ENCODE peak calls at places on chromosomes 7 and 10, in ten cellular contexts. One of them, this sample, is unnamed.

GRCh38 chr7:3953133-3953532 is 652.1 kb downstream of the SDK1 start:
- DNase-seq in fibroblast of mammary gland: no peak
- DNase-seq in lower lobe of right lung: no peak
- DNase-seq in mesenchymal stem cell: no peak
- DNase-seq in GM12865: no peak
- DNase-seq in OCI-LY7: no peak
- DNase-seq in AG04450: no peak
- DNase-seq in choroid plexus epithelial cell: no peak
- DNase-seq in fibroblast of lung: no peak
- DNase-seq in pancreas: no peak
- DNase-seq in this sample: no peak

GRCh38 chr7:1847260-1848001 is 177.4 kb downstream of the ELFN1 start:
- DNase-seq in fibroblast of mammary gland: no peak
- DNase-seq in lower lobe of right lung: peak
- DNase-seq in mesenchymal stem cell: no peak
- DNase-seq in GM12865: no peak
- DNase-seq in OCI-LY7: no peak
- DNase-seq in AG04450: no peak
- DNase-seq in choroid plexus epithelial cell: no peak
- DNase-seq in fibroblast of lung: no peak
- DNase-seq in pancreas: peak
- DNase-seq in this sample: peak

GRCh38 chr7:7870590-7870989 is 98.0 kb upstream of the GLCCI1 start:
- DNase-seq in fibroblast of mammary gland: no peak
- DNase-seq in lower lobe of right lung: no peak
- DNase-seq in mesenchymal stem cell: no peak
- DNase-seq in GM12865: no peak
- DNase-seq in OCI-LY7: no peak
- DNase-seq in AG04450: no peak
- DNase-seq in choroid plexus epithelial cell: no peak
- DNase-seq in fibroblast of lung: no peak
- DNase-seq in pancreas: no peak
- DNase-seq in this sample: no peak

GRCh38 chr7:78164459-78164858 is 365.9 kb downstream of the PHTF2 start:
- DNase-seq in fibroblast of mammary gland: no peak
- DNase-seq in lower lobe of right lung: no peak
- DNase-seq in mesenchymal stem cell: no peak
- DNase-seq in GM12865: no peak
- DNase-seq in OCI-LY7: no peak
- DNase-seq in AG04450: no peak
- DNase-seq in choroid plexus epithelial cell: no peak
- DNase-seq in fibroblast of lung: no peak
- DNase-seq in pancreas: no peak
- DNase-seq in this sample: no peak

GRCh38 chr7:108236681-108237415 is 106.7 kb upstream of the LAMB4 start:
- DNase-seq in fibroblast of mammary gland: no peak
- DNase-seq in lower lobe of right lung: no peak
- DNase-seq in mesenchymal stem cell: no peak
- DNase-seq in GM12865: no peak
- DNase-seq in OCI-LY7: no peak
- DNase-seq in AG04450: no peak
- DNase-seq in choroid plexus epithelial cell: no peak
- DNase-seq in fibroblast of lung: no peak
- DNase-seq in pancreas: no peak
- DNase-seq in this sample: no peak

GRCh38 chr7:16636533-16637173 is 8.9 kb downstream of the ANKMY2 start:
- DNase-seq in fibroblast of mammary gland: peak
- DNase-seq in lower lobe of right lung: no peak
- DNase-seq in mesenchymal stem cell: peak
- DNase-seq in GM12865: no peak
- DNase-seq in OCI-LY7: no peak
- DNase-seq in AG04450: peak
- DNase-seq in choroid plexus epithelial cell: peak
- DNase-seq in fibroblast of lung: peak
- DNase-seq in pancreas: no peak
- DNase-seq in this sample: no peak

GRCh38 chr7:81112731-81113130 is 193.9 kb upstream of the SEMA3C start:
- DNase-seq in fibroblast of mammary gland: no peak
- DNase-seq in lower lobe of right lung: no peak
- DNase-seq in mesenchymal stem cell: no peak
- DNase-seq in GM12865: no peak
- DNase-seq in OCI-LY7: no peak
- DNase-seq in AG04450: no peak
- DNase-seq in choroid plexus epithelial cell: no peak
- DNase-seq in fibroblast of lung: no peak
- DNase-seq in pancreas: no peak
- DNase-seq in this sample: no peak

GRCh38 chr7:120052884-120053382 is 220.0 kb upstream of the KCND2 start:
- DNase-seq in fibroblast of mammary gland: peak
- DNase-seq in lower lobe of right lung: no peak
- DNase-seq in mesenchymal stem cell: peak
- DNase-seq in GM12865: no peak
- DNase-seq in OCI-LY7: no peak
- DNase-seq in AG04450: peak
- DNase-seq in choroid plexus epithelial cell: peak
- DNase-seq in fibroblast of lung: peak
- DNase-seq in pancreas: no peak
- DNase-seq in this sample: no peak

GRCh38 chr10:79562135-79562756 is 2.0 kb upstream of the SFTPA2 start:
- DNase-seq in fibroblast of mammary gland: peak
- DNase-seq in lower lobe of right lung: peak
- DNase-seq in mesenchymal stem cell: peak
- DNase-seq in GM12865: peak
- DNase-seq in OCI-LY7: peak
- DNase-seq in AG04450: peak
- DNase-seq in choroid plexus epithelial cell: peak
- DNase-seq in fibroblast of lung: peak
- DNase-seq in pancreas: peak
- DNase-seq in this sample: peak

GRCh38 chr10:63765126-63765525 is 243.9 kb downstream of the REEP3 start:
- DNase-seq in fibroblast of mammary gland: peak
- DNase-seq in lower lobe of right lung: no peak
- DNase-seq in mesenchymal stem cell: peak
- DNase-seq in GM12865: no peak
- DNase-seq in OCI-LY7: no peak
- DNase-seq in AG04450: no peak
- DNase-seq in choroid plexus epithelial cell: peak
- DNase-seq in fibroblast of lung: no peak
- DNase-seq in pancreas: no peak
- DNase-seq in this sample: no peak

GRCh38 chr10:103693070-103693811 is 162.1 kb downstream of the SH3PXD2A start:
- DNase-seq in fibroblast of mammary gland: no peak
- DNase-seq in lower lobe of right lung: no peak
- DNase-seq in mesenchymal stem cell: peak
- DNase-seq in GM12865: peak
- DNase-seq in OCI-LY7: peak
- DNase-seq in AG04450: no peak
- DNase-seq in choroid plexus epithelial cell: no peak
- DNase-seq in fibroblast of lung: no peak
- DNase-seq in pancreas: no peak
- DNase-seq in this sample: peak

GRCh38 chr10:73060738-73061635 is 35.7 kb downstream of the P4HA1 start:
- DNase-seq in fibroblast of mammary gland: peak
- DNase-seq in lower lobe of right lung: no peak
- DNase-seq in mesenchymal stem cell: peak
- DNase-seq in GM12865: peak
- DNase-seq in OCI-LY7: peak
- DNase-seq in AG04450: no peak
- DNase-seq in choroid plexus epithelial cell: peak
- DNase-seq in fibroblast of lung: peak
- DNase-seq in pancreas: no peak
- DNase-seq in this sample: no peak

GRCh38 chr10:86659161-86659691 is 4.9 kb downstream of the OPN4 start:
- DNase-seq in fibroblast of mammary gland: no peak
- DNase-seq in lower lobe of right lung: peak
- DNase-seq in mesenchymal stem cell: no peak
- DNase-seq in GM12865: no peak
- DNase-seq in OCI-LY7: no peak
- DNase-seq in AG04450: no peak
- DNase-seq in choroid plexus epithelial cell: no peak
- DNase-seq in fibroblast of lung: no peak
- DNase-seq in pancreas: peak
- DNase-seq in this sample: peak

GRCh38 chr7:37007319-37007718 is 283.0 kb upstream of the AOAH start:
- DNase-seq in fibroblast of mammary gland: no peak
- DNase-seq in lower lobe of right lung: no peak
- DNase-seq in mesenchymal stem cell: no peak
- DNase-seq in GM12865: no peak
- DNase-seq in OCI-LY7: no peak
- DNase-seq in AG04450: no peak
- DNase-seq in choroid plexus epithelial cell: no peak
- DNase-seq in fibroblast of lung: no peak
- DNase-seq in pancreas: no peak
- DNase-seq in this sample: no peak

GRCh38 chr7:14521183-14521582 is 381.4 kb downstream of the DGKB start:
- DNase-seq in fibroblast of mammary gland: no peak
- DNase-seq in lower lobe of right lung: no peak
- DNase-seq in mesenchymal stem cell: no peak
- DNase-seq in GM12865: no peak
- DNase-seq in OCI-LY7: no peak
- DNase-seq in AG04450: no peak
- DNase-seq in choroid plexus epithelial cell: no peak
- DNase-seq in fibroblast of lung: no peak
- DNase-seq in pancreas: no peak
- DNase-seq in this sample: no peak

DNA sequence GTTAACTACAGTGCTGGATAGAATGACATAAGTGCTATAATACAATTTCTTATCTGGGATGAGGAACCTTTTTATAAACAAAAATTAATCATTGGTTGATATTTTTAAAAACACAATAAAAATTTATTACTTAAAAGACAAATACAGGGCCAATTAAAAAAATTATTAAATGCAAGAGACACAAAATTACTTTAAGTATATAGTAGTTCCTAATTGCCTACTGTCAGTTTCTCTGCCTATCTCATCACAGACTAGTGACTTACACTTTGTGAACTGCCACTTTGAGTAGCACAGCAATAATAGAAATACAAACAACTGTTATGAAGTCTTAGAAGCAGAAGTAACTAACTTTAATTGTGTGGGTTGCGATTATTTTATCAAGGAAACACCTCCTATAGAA is 8.4 kb downstream of the TES start:
- DNase-seq in fibroblast of mammary gland: no peak
- DNase-seq in lower lobe of right lung: no peak
- DNase-seq in mesenchymal stem cell: no peak
- DNase-seq in GM12865: no peak
- DNase-seq in OCI-LY7: no peak
- DNase-seq in AG04450: no peak
- DNase-seq in choroid plexus epithelial cell: no peak
- DNase-seq in fibroblast of lung: no peak
- DNase-seq in pancreas: no peak
- DNase-seq in this sample: no peak
- H3K4me3 ChIP-seq in fibroblast of mammary gland: no peak
- H3K4me3 ChIP-seq in lower lobe of right lung: no peak
- H3K4me3 ChIP-seq in mesenchymal stem cell: no peak
- H3K4me3 ChIP-seq in GM12865: no peak
- H3K4me3 ChIP-seq in OCI-LY7: no peak
- H3K4me3 ChIP-seq in AG04450: no peak
- H3K4me3 ChIP-seq in choroid plexus epithelial cell: no peak
- H3K4me3 ChIP-seq in fibroblast of lung: no peak
- H3K4me3 ChIP-seq in pancreas: no peak
- H3K4me3 ChIP-seq in this sample: no peak

DNA sequence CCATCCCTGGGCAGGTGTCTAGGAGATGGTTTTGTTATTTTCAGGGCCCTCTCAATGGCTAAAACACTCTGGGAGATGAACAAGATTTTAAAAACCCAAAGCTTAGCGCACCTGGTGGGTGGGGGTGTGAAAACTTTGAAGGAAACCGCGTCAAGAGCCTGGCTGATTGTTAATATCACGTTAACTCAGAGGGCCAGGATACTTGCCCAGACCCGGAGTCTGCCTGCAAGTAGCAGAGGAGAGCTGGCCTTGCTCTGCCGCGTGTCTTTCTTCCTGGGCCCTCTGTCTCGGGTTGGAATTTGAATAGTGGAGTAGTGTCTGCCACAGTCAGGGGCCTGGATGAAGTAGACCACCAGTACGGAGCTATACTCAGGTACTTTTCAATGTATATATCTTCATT is 1.1 kb downstream of the MGMT start:
- DNase-seq in fibroblast of mammary gland: no peak
- DNase-seq in lower lobe of right lung: no peak
- DNase-seq in mesenchymal stem cell: no peak
- DNase-seq in GM12865: no peak
- DNase-seq in OCI-LY7: no peak
- DNase-seq in AG04450: no peak
- DNase-seq in choroid plexus epithelial cell: no peak
- DNase-seq in fibroblast of lung: no peak
- DNase-seq in pancreas: no peak
- DNase-seq in this sample: no peak
- H3K4me3 ChIP-seq in fibroblast of mammary gland: no peak
- H3K4me3 ChIP-seq in lower lobe of right lung: no peak
- H3K4me3 ChIP-seq in mesenchymal stem cell: peak
- H3K4me3 ChIP-seq in GM12865: no peak
- H3K4me3 ChIP-seq in OCI-LY7: no peak
- H3K4me3 ChIP-seq in AG04450: no peak
- H3K4me3 ChIP-seq in choroid plexus epithelial cell: no peak
- H3K4me3 ChIP-seq in fibroblast of lung: no peak
- H3K4me3 ChIP-seq in pancreas: no peak
- H3K4me3 ChIP-seq in this sample: no peak

GRCh38 chr7:46940178-46940577 is 641.7 kb downstream of the TNS3 start:
- DNase-seq in fibroblast of mammary gland: no peak
- DNase-seq in lower lobe of right lung: no peak
- DNase-seq in mesenchymal stem cell: no peak
- DNase-seq in GM12865: peak
- DNase-seq in OCI-LY7: no peak
- DNase-seq in AG04450: no peak
- DNase-seq in choroid plexus epithelial cell: no peak
- DNase-seq in fibroblast of lung: no peak
- DNase-seq in pancreas: no peak
- DNase-seq in this sample: no peak
- H3K4me3 ChIP-seq in fibroblast of mammary gland: no peak
- H3K4me3 ChIP-seq in lower lobe of right lung: no peak
- H3K4me3 ChIP-seq in mesenchymal stem cell: no peak
- H3K4me3 ChIP-seq in GM12865: no peak
- H3K4me3 ChIP-seq in OCI-LY7: no peak
- H3K4me3 ChIP-seq in AG04450: no peak
- H3K4me3 ChIP-seq in choroid plexus epithelial cell: no peak
- H3K4me3 ChIP-seq in fibroblast of lung: no peak
- H3K4me3 ChIP-seq in pancreas: no peak
- H3K4me3 ChIP-seq in this sample: no peak

DNA sequence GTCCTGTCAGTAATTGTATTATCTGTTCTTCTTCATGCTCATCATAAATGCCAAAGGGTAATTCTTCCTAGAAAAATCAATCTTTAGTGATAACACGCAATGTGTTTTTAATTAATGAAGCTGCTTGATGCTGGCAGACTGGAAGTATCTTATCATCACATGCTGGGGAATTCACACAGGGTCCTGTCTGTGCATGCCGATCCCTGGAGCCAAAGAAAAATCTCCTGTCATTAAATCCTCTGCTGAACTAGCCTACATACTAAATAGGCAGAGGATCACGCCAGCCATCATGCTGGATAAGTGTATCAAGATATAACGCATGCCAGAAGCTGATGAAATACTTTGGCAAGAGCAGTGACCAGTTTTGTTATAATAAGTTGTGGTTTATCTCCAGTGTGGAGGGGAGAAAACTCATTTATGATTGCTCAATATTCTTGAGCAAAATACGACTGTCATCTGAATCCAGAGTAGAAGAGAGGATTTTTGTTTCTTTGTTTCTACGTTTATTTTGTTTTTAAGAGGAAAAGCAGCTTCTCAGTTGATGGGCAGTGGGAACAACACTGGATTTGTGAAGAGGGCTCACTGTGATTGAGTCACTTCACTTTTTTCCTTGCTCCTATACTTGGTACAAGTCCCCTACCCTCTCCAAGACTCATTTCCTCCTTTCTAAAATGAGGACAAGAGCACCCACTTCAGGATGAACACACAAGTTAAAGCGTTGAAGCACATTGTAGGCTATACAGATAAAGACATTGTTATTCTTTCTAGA is 649.1 kb downstream of the TNS3 start:
- DNase-seq in fibroblast of mammary gland: peak
- DNase-seq in lower lobe of right lung: no peak
- DNase-seq in mesenchymal stem cell: peak
- DNase-seq in GM12865: no peak
- DNase-seq in OCI-LY7: no peak
- DNase-seq in AG04450: peak
- DNase-seq in choroid plexus epithelial cell: peak
- DNase-seq in fibroblast of lung: peak
- DNase-seq in pancreas: no peak
- DNase-seq in this sample: no peak
- H3K4me3 ChIP-seq in fibroblast of mammary gland: no peak
- H3K4me3 ChIP-seq in lower lobe of right lung: no peak
- H3K4me3 ChIP-seq in mesenchymal stem cell: no peak
- H3K4me3 ChIP-seq in GM12865: no peak
- H3K4me3 ChIP-seq in OCI-LY7: no peak
- H3K4me3 ChIP-seq in AG04450: no peak
- H3K4me3 ChIP-seq in choroid plexus epithelial cell: no peak
- H3K4me3 ChIP-seq in fibroblast of lung: no peak
- H3K4me3 ChIP-seq in pancreas: no peak
- H3K4me3 ChIP-seq in this sample: no peak